ENCODE peak calls at places on chromosomes 6 and 20, in five cellular contexts. G is kidney, P is neural progenitor cell, Q is psoas muscle, W is left ventricle myocardium inferior. K is an unnamed sample. For H3K9me3 and H3K4me1, the result is how much of the 10 kb centered on the place peaks cover.

GRCh38 chr20:40314278-40314677 is 374.8 kb downstream of the MAFB start:
- DNase-seq in G (no peak), P (no peak), Q (no peak), W (no peak), K (no peak)

GRCh38 chr6:112501705-112502104 is 154.6 kb downstream of the RFPL4B start:
- DNase-seq in G (no peak), P (peak), Q (peak), W (peak), K (no peak)

GRCh38 chr6:144922120-144922722 is 637.1 kb downstream of the UTRN start:
- DNase-seq in G (no peak), P (no peak), Q (no peak), W (no peak), K (peak)

GRCh38 chr20:51525241-51526104 is 17.0 kb downstream of the NFATC2 start:
- DNase-seq in G (no peak), P (no peak), Q (no peak), W (no peak), K (no peak)

GRCh38 chr20:595330-596308 is 14.5 kb downstream of the TCF15 start:
- DNase-seq in G (no peak), P (no peak), Q (peak), W (peak), K (no peak)

GRCh38 chr6:116218172-116218633 is 35.7 kb downstream of the TSPYL4 start:
- DNase-seq in G (no peak), P (no peak), Q (no peak), W (no peak), K (no peak)

GRCh38 chr6:108621117-108621516 is 60.4 kb downstream of the FOXO3 start:
- DNase-seq in G (peak), P (no peak), Q (peak), W (no peak), K (peak)

GRCh38 chr6:44642870-44643522 is 255.5 kb downstream of the CDC5L start:
- DNase-seq in G (no peak), P (no peak), Q (no peak), W (no peak), K (no peak)

GRCh38 chr20:10398834-10399369 is 35.1 kb downstream of the MKKS start:
- DNase-seq in G (no peak), P (no peak), Q (no peak), W (no peak), K (no peak)

DNA sequence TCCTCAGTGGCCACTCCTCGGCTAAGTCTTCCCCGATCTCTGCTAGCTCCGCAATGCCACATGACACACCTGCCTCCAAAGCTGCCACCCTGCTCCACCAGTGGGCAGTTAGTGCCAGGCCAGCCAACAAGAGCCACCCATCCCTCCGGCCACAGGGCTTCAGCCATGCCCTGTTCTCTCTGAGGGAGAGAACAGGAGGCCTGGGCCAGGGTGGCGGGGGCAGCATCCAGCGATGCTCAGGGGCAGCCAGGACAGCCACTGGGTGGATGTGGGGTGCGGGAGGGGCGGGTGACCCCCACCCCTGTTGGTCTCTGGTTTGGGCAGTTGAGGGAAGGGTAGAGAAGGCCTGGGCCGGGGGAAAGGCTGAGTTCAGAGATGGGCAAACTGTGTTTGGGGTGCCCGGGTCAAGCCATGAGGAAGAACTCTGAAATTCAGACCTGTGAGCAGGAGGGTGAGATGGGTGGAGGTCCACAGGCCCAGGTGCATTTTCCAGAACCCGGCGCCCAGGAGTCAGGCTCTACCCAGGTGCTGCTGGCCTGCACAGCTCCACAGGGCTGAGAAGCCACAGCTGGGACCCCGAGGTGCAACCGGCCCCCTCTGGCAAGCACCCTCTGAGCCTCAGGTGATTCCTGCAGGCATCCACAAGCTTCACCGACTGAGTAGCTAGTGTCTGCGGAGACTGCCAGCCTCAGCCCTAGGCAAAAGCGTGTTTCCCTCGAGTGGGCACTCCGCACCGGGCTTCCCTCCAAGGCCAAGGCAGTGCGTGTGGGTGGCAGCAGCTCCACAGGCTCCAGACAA is 91.1 kb downstream of the SULF2 start:
- DNase-seq in G (peak), P (no peak), Q (peak), W (no peak), K (no peak)
- H3K9me3 ChIP-seq in G (under half), P (under half), Q (under half), W (under half), K (under half)

DNA sequence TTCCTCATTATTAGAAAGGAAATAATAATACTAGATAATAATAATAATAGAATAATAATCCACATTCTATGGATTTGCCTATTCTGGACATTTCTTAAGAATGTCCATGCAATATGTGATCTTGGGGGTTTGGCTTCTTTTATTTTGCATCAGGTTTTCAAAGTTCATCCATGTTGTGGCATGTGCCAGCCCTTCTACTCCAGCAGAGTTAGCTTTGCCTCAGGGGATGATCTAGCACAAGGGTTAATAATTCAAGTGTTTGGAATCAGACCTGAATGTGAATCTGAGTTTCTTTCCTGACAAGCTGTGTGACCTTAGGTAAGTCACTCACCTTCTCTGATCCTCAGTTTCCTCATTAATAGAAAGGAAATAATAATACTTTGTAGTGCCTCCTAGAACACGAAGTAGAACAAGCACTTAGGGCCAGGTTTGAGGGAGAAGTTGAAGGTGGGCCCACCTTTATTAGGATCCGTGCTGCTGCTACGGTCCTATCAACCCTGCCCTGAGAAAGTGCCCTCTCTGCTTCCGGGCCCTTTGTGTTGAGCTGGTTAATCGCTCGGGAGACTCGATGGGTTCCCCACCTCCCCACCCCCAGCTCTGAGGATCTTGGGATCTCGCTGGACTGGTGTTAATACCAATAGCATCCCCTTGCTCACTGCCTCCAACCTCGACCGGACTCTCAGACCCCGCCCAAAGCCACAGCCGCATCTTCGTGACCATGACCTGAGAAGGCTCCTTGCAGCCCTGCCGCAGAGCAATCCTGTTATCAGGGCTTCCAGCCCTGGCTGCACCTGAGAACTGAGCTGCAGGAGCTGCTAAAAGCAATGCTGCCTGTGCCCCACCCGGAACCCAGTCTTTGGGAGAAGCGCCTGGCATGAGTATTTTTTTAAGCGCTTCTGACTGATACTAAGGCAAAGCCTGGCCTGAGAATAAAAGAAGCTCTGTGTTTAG is 26.9 kb downstream of the RBM38 start:
- DNase-seq in G (no peak), P (no peak), Q (no peak), W (no peak), K (no peak)
- H3K4me3 ChIP-seq in G (no peak), P (no peak), Q (no peak), W (no peak), K (no peak)

DNA sequence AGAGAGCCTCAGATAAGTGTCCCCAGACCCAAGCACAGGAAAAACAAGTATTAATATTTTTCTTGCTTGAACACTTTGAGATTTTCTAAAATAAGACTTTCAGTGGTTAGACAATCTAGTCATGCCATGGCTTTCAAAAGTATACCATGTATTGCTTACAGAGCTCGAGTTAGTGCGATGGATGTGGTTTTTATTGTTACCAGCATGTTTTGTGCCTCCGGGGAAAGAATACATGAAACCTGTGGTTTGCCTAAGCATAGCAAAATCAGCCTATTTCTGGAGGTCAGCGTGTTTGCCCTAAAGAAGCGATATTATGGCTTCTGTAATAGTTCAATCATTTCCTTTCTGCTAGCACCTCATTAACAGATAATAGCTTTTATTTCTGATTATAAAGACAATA is 21.6 kb downstream of the RIN2 start:
- DNase-seq in G (no peak), P (no peak), Q (no peak), W (no peak), K (no peak)
- H3K4me1 ChIP-seq in G (under half), P (under half), Q (half or more), W (half or more), K (under half)

GRCh38 chr6:57327311-57327710 is 9.9 kb downstream of the PRIM2 start:
- DNase-seq in G (no peak), P (no peak), Q (no peak), W (no peak), K (no peak)

GRCh38 chr6:57324538-57324937 is 7.1 kb downstream of the PRIM2 start:
- DNase-seq in G (no peak), P (no peak), Q (no peak), W (no peak), K (no peak)

GRCh38 chr6:57328074-57328473 is 10.6 kb downstream of the PRIM2 start:
- DNase-seq in G (no peak), P (no peak), Q (no peak), W (no peak), K (no peak)

GRCh38 chr6:57329933-57330332 is 12.5 kb downstream of the PRIM2 start:
- DNase-seq in G (no peak), P (no peak), Q (no peak), W (no peak), K (no peak)
- H3K9me3 ChIP-seq in G (under half), P (under half), Q (under half), W (half or more), K (under half)

DNA sequence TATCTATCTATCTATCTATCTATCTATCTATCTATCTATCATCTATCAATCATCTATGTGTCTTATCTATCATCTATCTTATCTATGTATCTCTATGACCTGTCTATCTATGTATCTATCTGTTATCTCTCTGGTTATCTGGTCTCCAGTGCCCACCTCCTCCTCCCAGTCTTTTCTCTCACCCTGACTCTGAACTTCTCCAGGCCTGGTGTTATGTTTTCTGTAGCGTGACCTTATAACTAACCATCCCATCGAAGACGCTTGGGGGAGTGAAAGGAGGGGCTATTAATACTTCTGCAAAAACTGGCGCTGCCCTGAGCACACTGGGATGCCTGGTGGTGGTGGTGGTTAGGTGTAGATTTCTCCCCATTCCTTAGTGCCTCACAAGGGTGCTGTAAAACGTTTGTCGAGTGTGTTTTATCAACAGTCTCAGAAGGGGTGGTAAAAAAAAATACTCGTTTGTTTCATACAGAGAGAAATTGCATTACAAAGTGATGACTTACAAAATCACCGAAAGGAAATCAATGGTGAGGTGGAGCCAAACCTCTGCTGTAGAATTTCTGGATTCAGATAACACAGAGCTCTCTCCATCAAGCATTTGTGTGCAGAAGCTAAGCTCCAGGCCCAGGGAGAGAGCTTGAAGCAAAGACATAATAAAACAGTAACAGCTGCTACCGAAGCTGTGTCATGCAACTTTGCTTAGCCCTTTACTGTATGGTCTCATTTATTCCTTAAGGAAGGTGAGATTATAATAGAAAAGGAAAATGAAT is 156.1 kb downstream of the BCAS1 start:
- DNase-seq in G (no peak), P (no peak), Q (no peak), W (no peak), K (no peak)
- H3K4me3 ChIP-seq in G (no peak), P (peak), Q (peak), W (peak), K (no peak)

DNA sequence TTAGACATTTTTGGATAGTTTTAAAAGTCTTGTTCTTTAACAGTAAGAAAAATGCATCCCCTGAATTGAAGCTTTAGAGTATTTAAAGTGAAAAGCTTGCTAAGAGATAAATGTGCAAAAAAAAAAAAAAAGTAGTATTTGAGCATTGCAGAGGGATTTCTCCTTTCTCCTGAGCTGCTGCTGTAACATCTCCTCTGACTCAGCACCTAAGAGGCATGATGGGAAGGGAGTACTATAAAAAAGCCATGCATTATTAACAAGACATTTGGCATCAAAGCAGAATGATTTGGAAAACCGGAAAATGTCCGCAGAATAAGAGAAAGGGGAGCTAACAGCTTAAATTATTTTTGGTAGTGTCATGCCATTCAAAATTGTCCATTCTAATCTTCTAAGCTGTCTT is 27.9 kb downstream of the B4GALT5 start:
- DNase-seq in G (no peak), P (no peak), Q (no peak), W (no peak), K (no peak)
- H3K4me1 ChIP-seq in G (under half), P (half or more), Q (half or more), W (half or more), K (half or more)

K was measured in gastrocnemius medialis.